ENCODE peak calls at places on chromosomes 3 and 15, in eight cellular contexts. W is NCI-H510A; F is GM04504; N is T-helper 2 cell; M is ecto neural progenitor cell; J is NCI-H2081; I is activated CD4-positive, alpha-beta T cell treated with anti-CD3 and anti-CD28 coated beads for 36 hours; X is fibroblast of mammary gland. Z is an unnamed sample.

GRCh38 chr3:190117995-190118394 is 2.7 kb downstream of the P3H2 start:
- DNase-seq in W (no peak), F (no peak), N (no peak), M (no peak), J (no peak), I (no peak), X (no peak), Z (no peak)

GRCh38 chr3:27573780-27574437 is 89.7 kb upstream of the SLC4A7 start:
- DNase-seq in W (no peak), F (no peak), N (no peak), M (no peak), J (no peak), I (no peak), X (peak; percentile 31), Z (no peak)

GRCh38 chr3:196837819-196838420 is 29.8 kb upstream of the SENP5 start:
- DNase-seq in W (no peak), F (peak; percentile 32), N (peak; percentile 60), M (peak; percentile 58), J (peak; percentile 47), I (peak; percentile 87), X (peak; percentile 75), Z (no peak)

GRCh38 chr15:62325597-62325996 is 160.5 kb upstream of the C2CD4B start:
- DNase-seq in W (no peak), F (no peak), N (no peak), M (no peak), J (no peak), I (no peak), X (no peak), Z (no peak)

GRCh38 chr15:54288049-54288448 is 309.8 kb downstream of the UNC13C start:
- DNase-seq in W (no peak), F (no peak), N (no peak), M (no peak), J (no peak), I (no peak), X (no peak), Z (no peak)

GRCh38 chr15:58980351-58980939 is 7.0 kb upstream of the RNF111 start:
- DNase-seq in W (no peak), F (no peak), N (no peak), M (no peak), J (peak; percentile 39), I (no peak), X (peak; percentile 64), Z (no peak)

GRCh38 chr15:26767169-26767670 is 5.6 kb downstream of the GABRB3 start:
- DNase-seq in W (no peak), F (no peak), N (no peak), M (peak; percentile 63), J (no peak), I (no peak), X (no peak), Z (no peak)

GRCh38 chr3:178245385-178245778 is 290.9 kb upstream of the KCNMB2 start:
- DNase-seq in W (no peak), F (no peak), N (no peak), M (no peak), J (peak; percentile 43), I (no peak), X (peak; percentile 12), Z (peak; percentile 56)

Z was measured in BJ.